ENCODE peak calls at places on chromosomes 2 and 18, in seven cellular contexts. N is stimulated activated CD8-positive, alpha-beta memory T cell treated with anti-CD3 and anti-CD28 coated beads, Interleukin-15, amount 100 ng/mL, for 24 hours; Z is activated naive CD8-positive, alpha-beta T cell treated with anti-CD3 and anti-CD28 coated beads, Interleukin-2, amount 10 ng/mL, durations not matched to agents 7 days and 5 days; B is effector CD4-positive, alpha-beta T cell; C is glomerular endothelial cell; R is Calu3; J is tibial nerve. M is an unnamed sample.

GRCh38 chr2:102059151-102059550 is 67.4 kb downstream of the IL1R2 start:
- DNase-seq in C (no peak), R (no peak), J (peak; percentile 54), N (no peak), B (no peak), Z (no peak), M (no peak)

GRCh38 chr2:223185638-223186037 is 133.6 kb downstream of the KCNE4 start:
- DNase-seq in B (no peak), R (no peak), Z (no peak), N (no peak), J (no peak), C (no peak), M (no peak)

GRCh38 chr18:22563098-22563707 is 145.5 kb upstream of the CTAGE1 start:
- DNase-seq in J (peak; percentile 40), Z (no peak), R (peak; percentile 65), C (peak; percentile 93), N (no peak), B (no peak), M (no peak)

GRCh38 chr2:121884515-121884915 is 129.1 kb downstream of the TSN start:
- DNase-seq in B (no peak), N (no peak), Z (no peak), J (no peak), R (no peak), C (no peak), M (no peak)

GRCh38 chr18:48455555-48456478 is 46.6 kb upstream of the ZBTB7C start:
- DNase-seq in N (peak; percentile 6), R (peak; percentile 91), B (peak; percentile 43), J (no peak), C (no peak), Z (peak; percentile 36), M (no peak)

GRCh38 chr2:12031871-12032270 is 285.4 kb downstream of the LPIN1 start:
- DNase-seq in B (no peak), N (no peak), J (no peak), Z (no peak), R (no peak), C (no peak), M (no peak)

GRCh38 chr2:13114391-13114790 is 397.7 kb downstream of the TRIB2 start:
- DNase-seq in J (no peak), Z (no peak), N (no peak), C (no peak), R (peak; percentile 8), B (no peak), M (no peak)

GRCh38 chr2:218405365-218406208 is 5.9 kb downstream of the CTDSP1 start:
- DNase-seq in J (peak; percentile 39), Z (peak; percentile 59), R (no peak), C (no peak), N (no peak), B (no peak), M (no peak)

GRCh38 chr2:51258301-51258700 is 226.4 kb upstream of the NRXN1 start:
- DNase-seq in J (no peak), B (no peak), N (no peak), C (no peak), Z (no peak), R (no peak), M (no peak)

GRCh38 chr2:220463876-220464275 is 836.4 kb downstream of the SLC4A3 start:
- DNase-seq in C (no peak), N (no peak), B (no peak), J (no peak), Z (no peak), R (no peak), M (no peak)

GRCh38 chr2:223069465-223069864 is 17.5 kb downstream of the KCNE4 start:
- DNase-seq in C (no peak), J (no peak), R (no peak), B (no peak), Z (no peak), N (no peak), M (no peak)

GRCh38 chr2:55856936-55857335 is 66.6 kb downstream of the EFEMP1 start:
- DNase-seq in R (no peak), C (no peak), B (no peak), Z (no peak), J (no peak), N (no peak), M (no peak)

GRCh38 chr2:26568076-26568890 is 72.9 kb downstream of the CIB4 start:
- DNase-seq in R (no peak), Z (peak; percentile 11), N (no peak), B (no peak), J (no peak), C (no peak), M (no peak)

GRCh38 chr2:64362562-64363026 is 91.4 kb upstream of the LGALSL start:
- DNase-seq in B (no peak), C (no peak), N (no peak), R (peak; percentile 78), Z (no peak), J (no peak), M (no peak)

GRCh38 chr2:109521233-109521632 is 92.5 kb downstream of the SEPTIN10 start:
- DNase-seq in N (no peak), B (no peak), R (no peak), C (no peak), Z (no peak), J (no peak), M (no peak)

GRCh38 chr2:68643011-68643873 is at the start of gene PROKR1:
- DNase-seq in B (no peak), J (no peak), R (peak; percentile 5), N (no peak), Z (peak; percentile 55), C (no peak), M (no peak)

GRCh38 chr2:219613671-219614070 is 13.8 kb upstream of the SLC4A3 start:
- DNase-seq in C (no peak), Z (no peak), R (no peak), N (no peak), B (no peak), J (no peak), M (no peak)

GRCh38 chr2:117931978-117932377 is 81.9 kb downstream of the CCDC93 start:
- DNase-seq in C (no peak), B (no peak), Z (no peak), R (no peak), J (no peak), N (no peak), M (no peak)

GRCh38 chr2:198054299-198054698 is 249.9 kb downstream of the PLCL1 start:
- DNase-seq in C (no peak), R (peak; percentile 20), J (no peak), N (no peak), Z (no peak), B (peak; percentile 17), M (no peak)

GRCh38 chr2:13056259-13056843 is 339.6 kb downstream of the TRIB2 start:
- DNase-seq in J (no peak), B (no peak), R (peak; percentile 5), C (peak; percentile 5), Z (no peak), N (no peak), M (no peak)

M was measured in caudate nucleus.